ENCODE peak calls at places on chromosomes 16 and 17, in eight cellular contexts. D is ascending aorta, C is vagina, K is endothelial cell of umbilical vein, Q is mammary epithelial cell, W is PC-3, P is stomach, Y is cardiac muscle cell. O is an unnamed sample. For H3K4me1, the result is how much of the 10 kb centered on the place peaks cover.

GRCh38 chr17:79231766-79232287 is 157.2 kb downstream of the ENGASE start:
- DNase-seq in Q (peak), K (no peak), Y (no peak), D (no peak), W (no peak), P (no peak), C (no peak), O (no peak)

GRCh38 chr17:40598928-40599627 is 33.8 kb upstream of the CCR7 start:
- DNase-seq in W (no peak), Q (no peak), C (peak), Y (peak), D (peak), K (no peak), P (no peak), O (no peak)

GRCh38 chr16:794091-794842 is 5.8 kb downstream of the CHTF18 start:
- DNase-seq in C (no peak), D (no peak), P (no peak), K (no peak), Q (no peak), W (no peak), Y (no peak), O (no peak)

GRCh38 chr16:10616744-10617640 is 36.6 kb upstream of the EMP2 start:
- DNase-seq in P (peak), K (no peak), W (peak), Y (peak), Q (peak), D (no peak), C (no peak), O (peak)

GRCh38 chr17:79160980-79161621 is 86.5 kb downstream of the ENGASE start:
- DNase-seq in Y (peak), K (peak), C (no peak), Q (no peak), D (no peak), P (no peak), W (peak), O (no peak)

GRCh38 chr17:80455328-80455710 is 21.1 kb downstream of the NPTX1 start:
- DNase-seq in D (peak), P (peak), C (no peak), K (no peak), W (peak), Q (no peak), Y (no peak), O (peak)

GRCh38 chr16:18003033-18003432 is 333.5 kb downstream of the NPIPA8 start:
- DNase-seq in D (no peak), P (no peak), C (no peak), Y (no peak), Q (no peak), W (no peak), K (no peak), O (no peak)

GRCh38 chr16:88430524-88431446 is 22.3 kb upstream of the ZFPM1 start:
- DNase-seq in Q (no peak), Y (peak), K (peak), P (no peak), W (no peak), D (no peak), C (no peak), O (no peak)

GRCh38 chr16:80804451-80805383 is at the start of gene CDYL2:
- DNase-seq in C (no peak), Q (no peak), K (no peak), P (peak), Y (peak), D (no peak), W (peak), O (no peak)

GRCh38 chr16:73204359-73205152 is 156.6 kb upstream of the ZFHX3 start:
- DNase-seq in P (no peak), Q (no peak), W (no peak), D (no peak), Y (no peak), K (no peak), C (no peak), O (no peak)

GRCh38 chr16:27230562-27230991 is 27.3 kb downstream of the KDM8 start:
- DNase-seq in W (no peak), Y (no peak), Q (no peak), C (no peak), K (no peak), D (no peak), P (peak), O (no peak)

GRCh38 chr17:41546819-41547218 is 18.7 kb upstream of the KRT19 start:
- DNase-seq in Y (no peak), K (no peak), P (no peak), C (no peak), Q (no peak), W (no peak), D (no peak), O (no peak)

GRCh38 chr17:39863918-39864746 is at the start of gene IKZF3:
- DNase-seq in Q (peak), W (peak), D (peak), C (no peak), P (peak), K (peak), Y (peak), O (peak)

GRCh38 chr16:85542548-85542927 is 70.6 kb upstream of the GSE1 start:
- DNase-seq in W (no peak), Q (no peak), P (no peak), K (no peak), D (no peak), C (no peak), Y (no peak), O (no peak)

GRCh38 chr17:34703533-34703932 is 124.2 kb downstream of the TMEM132E start:
- DNase-seq in C (no peak), P (no peak), Q (peak), K (peak), D (no peak), W (peak), Y (peak), O (peak)

GRCh38 chr17:57016764-57017116 is 38.8 kb downstream of the SCPEP1 start:
- DNase-seq in P (no peak), W (peak), Q (peak), K (no peak), D (no peak), Y (no peak), C (no peak), O (no peak)

GRCh38 chr16:89138513-89138795 is 33.1 kb upstream of the CDH15 start:
- DNase-seq in Q (no peak), Y (no peak), C (no peak), D (no peak), P (no peak), K (no peak), W (no peak), O (no peak)

GRCh38 chr17:45784583-45785372 is 658 bp downstream of the CRHR1 start:
- DNase-seq in K (peak), P (peak), Y (peak), D (no peak), W (peak), Q (peak), C (no peak), O (peak)

GRCh38 chr16:12127244-12127643 is 150.7 kb downstream of the SNX29 start:
- DNase-seq in D (no peak), C (no peak), W (no peak), Y (no peak), Q (no peak), K (no peak), P (no peak), O (no peak)

GRCh38 chr17:79740413-79740812 is 9.7 kb downstream of the ENPP7 start:
- DNase-seq in D (no peak), Q (no peak), W (no peak), K (peak), P (no peak), Y (peak), C (no peak), O (no peak)

GRCh38 chr16:22141746-22142145 is 20.6 kb upstream of the SDR42E2 start:
- DNase-seq in P (no peak), W (peak), K (peak), Y (peak), D (no peak), Q (peak), C (no peak), O (peak)

GRCh38 chr16:81937305-81938038 is 73.8 kb downstream of the SDR42E1 start:
- DNase-seq in Y (peak), Q (no peak), C (peak), W (no peak), D (no peak), K (no peak), P (no peak), O (no peak)

GRCh38 chr16:22855231-22855630 is 41.3 kb downstream of the HS3ST2 start:
- DNase-seq in Q (no peak), C (no peak), W (no peak), K (no peak), Y (no peak), P (no peak), D (no peak), O (no peak)

GRCh38 chr17:7845359-7846062 is 9.4 kb upstream of the TMEM88 start:
- DNase-seq in P (no peak), K (no peak), D (no peak), W (no peak), Y (no peak), C (no peak), Q (no peak), O (no peak)
- H3K4me3 ChIP-seq in P (peak), K (no peak), D (peak), W (peak), Y (no peak), C (peak), Q (peak), O (peak)

GRCh38 chr16:69191136-69191535 is 4.2 kb downstream of the SNTB2 start:
- DNase-seq in W (no peak), C (no peak), Y (no peak), Q (no peak), P (no peak), K (no peak), D (no peak), O (no peak)
- H3K4me1 ChIP-seq in W (under half), C (half or more), Y (under half), Q (under half), P (half or more), K (under half), D (under half), O (under half)

DNA sequence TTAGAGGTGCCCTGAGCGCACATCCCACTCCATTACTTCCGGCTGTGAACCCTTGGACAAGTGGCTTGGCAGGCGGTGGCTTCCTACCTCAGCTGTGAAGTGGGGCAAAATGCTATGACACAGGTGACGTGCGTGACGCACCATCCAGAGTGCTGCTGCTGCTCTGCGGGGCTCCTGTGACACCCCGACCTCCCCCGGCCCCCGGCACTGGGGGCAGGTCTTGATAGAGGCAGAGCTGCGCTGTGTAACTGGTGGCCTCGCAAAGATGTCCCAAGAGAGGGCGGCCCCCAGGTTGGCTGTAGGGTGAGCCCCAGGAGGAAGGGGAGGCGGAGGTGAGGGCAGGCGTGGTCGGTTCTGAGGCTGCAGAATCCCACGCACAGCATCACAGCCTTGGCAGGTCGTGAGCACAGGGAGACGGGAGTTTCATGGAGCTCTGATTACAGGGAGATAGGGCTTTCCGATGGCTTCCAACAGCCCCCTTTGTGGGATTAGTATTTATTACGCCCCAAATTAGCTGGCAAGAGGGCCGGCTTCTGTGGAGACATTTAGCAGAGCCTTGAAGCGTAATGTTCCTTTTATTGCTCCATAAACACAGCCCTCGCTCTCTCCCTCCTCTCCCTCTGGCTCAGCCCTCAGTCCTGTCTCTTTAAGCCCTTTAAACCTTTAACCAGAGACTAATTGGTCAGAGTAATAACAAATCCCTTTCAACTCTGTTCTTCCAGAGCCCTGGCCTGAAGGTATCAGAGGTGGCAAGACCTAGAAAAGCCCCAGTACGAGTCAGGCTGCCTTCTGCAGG is 328.1 kb downstream of the C16orf95 start:
- DNase-seq in D (no peak), K (no peak), Y (no peak), Q (no peak), C (no peak), P (no peak), W (no peak), O (no peak)
- H3K4me3 ChIP-seq in D (no peak), K (no peak), Y (no peak), Q (no peak), C (no peak), P (no peak), W (no peak), O (no peak)

GRCh38 chr16:74605332-74605731 is 1.6 kb downstream of the GLG1 start:
- DNase-seq in K (peak), D (no peak), C (no peak), P (no peak), Y (no peak), Q (no peak), W (peak), O (no peak)
- H3K4me1 ChIP-seq in K (under half), D (under half), C (half or more), P (under half), Y (under half), Q (under half), W (under half), O (under half)

GRCh38 chr17:30920683-30921543 is 832 bp upstream of the ADAP2 start:
- DNase-seq in D (no peak), P (no peak), W (no peak), Q (no peak), C (no peak), K (no peak), Y (no peak), O (no peak)
- H3K4me3 ChIP-seq in D (peak), P (peak), W (peak), Q (no peak), C (peak), K (no peak), Y (no peak), O (peak)

GRCh38 chr17:31802502-31802901 is 56.5 kb downstream of the COPRS start:
- DNase-seq in Y (no peak), D (no peak), Q (no peak), P (no peak), C (no peak), W (no peak), K (no peak), O (no peak)
- H3K4me1 ChIP-seq in Y (under half), D (under half), Q (under half), P (under half), C (under half), W (under half), K (under half), O (under half)

GRCh38 chr17:49645654-49646053 is 32.2 kb downstream of the SPOP start:
- DNase-seq in Y (no peak), D (no peak), P (no peak), C (no peak), Q (no peak), K (peak), W (no peak), O (no peak)
- H3K4me3 ChIP-seq in Y (no peak), D (peak), P (no peak), C (peak), Q (no peak), K (no peak), W (no peak), O (no peak)

GRCh38 chr16:86787538-86787937 is 209.2 kb downstream of the FOXL1 start:
- DNase-seq in D (no peak), Q (no peak), Y (no peak), P (no peak), C (no peak), K (no peak), W (no peak), O (no peak)
- H3K4me1 ChIP-seq in D (under half), Q (under half), Y (under half), P (under half), C (under half), K (under half), W (under half), O (under half)

O was measured in HAP-1.